ENCODE peak calls at places on chromosome 6, in nine cellular contexts. S is upper lobe of right lung; Y is stimulated activated CD4-positive, alpha-beta T cell treated with anti-CD3 and anti-CD28 coated beads, Interleukin-15, amount 100 ng/mL, for 24 hours; Z is HTR-8/SVneo; X is LoVo; T is AG08396; O is nucleus accumbens; F is effector memory CD8-positive, alpha-beta T cell; R is activated CD4-positive, alpha-beta T cell treated with anti-CD3 and anti-CD28 coated beads, Interleukin-2, amount 10 ng/mL, durations not matched to agents 7 days and 5 days. W is an unnamed sample.

GRCh38 chr6:64049736-64050135 is 414.1 kb downstream of the PHF3 start:
- DNase-seq in Z (no peak), T (no peak), R (no peak), Y (no peak), S (no peak), X (no peak), O (peak), F (no peak), W (peak)

GRCh38 chr6:28839443-28840120 is 84.2 kb downstream of the TRIM27 start:
- DNase-seq in O (no peak), Z (no peak), F (no peak), R (no peak), Y (no peak), T (no peak), X (no peak), S (no peak), W (no peak)

GRCh38 chr6:129863664-129864063 is 2.5 kb upstream of the TMEM244 start:
- DNase-seq in Z (peak), R (no peak), X (no peak), F (no peak), O (no peak), Y (no peak), T (peak), S (no peak), W (no peak)

GRCh38 chr6:33752139-33753015 is 5.7 kb upstream of the IP6K3 start:
- DNase-seq in S (no peak), O (no peak), X (peak), Y (no peak), R (no peak), F (no peak), Z (peak), T (no peak), W (no peak)

GRCh38 chr6:14732845-14733757 is 512.8 kb upstream of the JARID2 start:
- DNase-seq in X (peak), Y (peak), S (no peak), R (peak), T (peak), Z (peak), F (no peak), O (peak), W (peak)

GRCh38 chr6:131924881-131925474 is 26.2 kb downstream of the CCN2 start:
- DNase-seq in T (no peak), S (no peak), F (no peak), R (no peak), O (no peak), Y (no peak), X (peak), Z (peak), W (no peak)

GRCh38 chr6:161446934-161447333 is 173.1 kb upstream of the AGPAT4 start:
- DNase-seq in X (no peak), Z (no peak), O (no peak), S (no peak), T (no peak), R (no peak), F (no peak), Y (no peak), W (no peak)

GRCh38 chr6:1598433-1598832 is 11.3 kb upstream of the FOXC1 start:
- DNase-seq in Y (no peak), R (no peak), O (no peak), S (no peak), X (no peak), T (no peak), F (no peak), Z (no peak), W (no peak)

GRCh38 chr6:30130887-30131862 is 4.8 kb upstream of the TRIM40 start:
- DNase-seq in X (peak), F (peak), Y (peak), T (peak), S (peak), O (peak), Z (peak), R (peak), W (peak)

GRCh38 chr6:352474-352873 is 39.1 kb upstream of the IRF4 start:
- DNase-seq in F (no peak), Y (no peak), X (no peak), R (no peak), Z (no peak), T (no peak), S (peak), O (no peak), W (no peak)

GRCh38 chr6:76876922-76877553 is 586.3 kb downstream of the HTR1B start:
- DNase-seq in Z (no peak), O (no peak), F (no peak), R (no peak), X (peak), S (no peak), Y (peak), T (no peak), W (no peak)

GRCh38 chr6:39416728-39417127 is 94.2 kb upstream of the KCNK16 start:
- DNase-seq in O (no peak), R (no peak), S (no peak), F (no peak), T (peak), Y (no peak), Z (peak), X (no peak), W (no peak)

GRCh38 chr6:7886132-7886531 is 24.5 kb downstream of the TXNDC5 start:
- DNase-seq in O (no peak), F (no peak), X (no peak), Y (no peak), Z (no peak), S (no peak), T (no peak), R (no peak), W (no peak)

GRCh38 chr6:157755032-157755751 is 67.9 kb upstream of the SNX9 start:
- DNase-seq in O (no peak), X (no peak), S (no peak), R (no peak), F (no peak), Z (no peak), Y (no peak), T (no peak), W (no peak)

GRCh38 chr6:41405941-41406340 is 70.5 kb downstream of the NCR2 start:
- DNase-seq in F (no peak), S (no peak), R (no peak), Z (no peak), X (no peak), T (no peak), Y (no peak), O (no peak), W (no peak)

GRCh38 chr6:112839525-112839961 is 492.4 kb downstream of the RFPL4B start:
- DNase-seq in T (peak), O (no peak), X (no peak), F (no peak), S (no peak), R (no peak), Z (peak), Y (no peak), W (no peak)

GRCh38 chr6:33207569-33208088 is 671 bp upstream of the RING1 start:
- DNase-seq in X (peak), Z (no peak), Y (peak), O (no peak), F (no peak), T (peak), S (peak), R (no peak), W (peak)

GRCh38 chr6:89071036-89071435 is 9.5 kb upstream of the PNRC1 start:
- DNase-seq in T (no peak), X (no peak), F (no peak), R (no peak), O (no peak), S (no peak), Y (no peak), Z (no peak), W (no peak)

GRCh38 chr6:43575105-43575771 is 600 bp downstream of the XPO5 start:
- DNase-seq in X (peak), F (no peak), Y (no peak), R (peak), O (peak), S (peak), T (peak), Z (peak), W (peak)

GRCh38 chr6:128648022-128648598 is 127.7 kb upstream of the PTPRK start:
- DNase-seq in S (no peak), Z (no peak), T (no peak), R (no peak), F (no peak), X (no peak), O (no peak), Y (no peak), W (no peak)

GRCh38 chr6:52759085-52759484 is 4.2 kb downstream of the GSTA2 start:
- DNase-seq in O (no peak), S (no peak), Y (no peak), X (no peak), F (no peak), Z (no peak), R (no peak), T (no peak), W (no peak)

GRCh38 chr6:23394699-23395098 is 731.3 kb upstream of the NRSN1 start:
- DNase-seq in Z (no peak), T (no peak), F (no peak), Y (no peak), S (no peak), X (no peak), O (no peak), R (no peak), W (no peak)

GRCh38 chr6:125974214-125974866 is 12.0 kb upstream of the TRMT11 start:
- DNase-seq in Z (no peak), R (no peak), T (peak), F (no peak), S (no peak), Y (no peak), X (peak), O (no peak), W (no peak)

GRCh38 chr6:41723178-41723935 is 12.1 kb downstream of the TFEB start:
- DNase-seq in R (no peak), S (peak), Y (no peak), Z (peak), O (peak), F (no peak), X (no peak), T (peak), W (peak)

GRCh38 chr6:92967352-92967751 is 452.0 kb downstream of the EPHA7 start:
- DNase-seq in S (no peak), T (no peak), F (no peak), Z (no peak), X (no peak), R (no peak), O (no peak), Y (no peak), W (no peak)

GRCh38 chr6:3663081-3663480 is 88.4 kb downstream of the PXDC1 start:
- DNase-seq in F (no peak), Y (no peak), S (no peak), R (no peak), O (no peak), X (no peak), T (no peak), Z (no peak), W (no peak)

GRCh38 chr6:39217177-39217864 is 12.0 kb downstream of the KCNK5 start:
- DNase-seq in Y (no peak), T (no peak), R (no peak), O (no peak), X (peak), S (no peak), F (no peak), Z (no peak), W (no peak)

GRCh38 chr6:139909992-139910391 is 535.5 kb upstream of the CITED2 start:
- DNase-seq in Y (no peak), S (no peak), Z (no peak), O (no peak), F (no peak), R (no peak), T (no peak), X (no peak), W (no peak)

GRCh38 chr6:80976336-80976735 is 776.1 kb downstream of the TENT5A start:
- DNase-seq in R (no peak), X (no peak), S (no peak), Y (no peak), Z (no peak), F (no peak), O (no peak), T (no peak), W (no peak)

GRCh38 chr6:53154794-53155193 is 6.2 kb upstream of the GCM1 start:
- DNase-seq in F (no peak), Z (no peak), R (no peak), T (no peak), O (no peak), S (no peak), X (no peak), Y (no peak), W (no peak)

GRCh38 chr6:41560440-41561192 is 14.4 kb downstream of the FOXP4 start:
- DNase-seq in R (peak), Z (no peak), X (no peak), Y (peak), O (no peak), T (no peak), S (no peak), F (peak), W (no peak)

GRCh38 chr6:83378621-83379388 is 52.0 kb downstream of the ME1 start:
- DNase-seq in S (no peak), R (no peak), Z (no peak), X (no peak), F (no peak), Y (no peak), O (no peak), T (no peak), W (no peak)

GRCh38 chr6:129507846-129508245 is 202.1 kb downstream of the ARHGAP18 start:
- DNase-seq in T (no peak), R (no peak), Z (no peak), X (no peak), O (no peak), F (no peak), Y (no peak), S (no peak), W (no peak)

GRCh38 chr6:33963351-33963750 is 159.5 kb upstream of the MLN start:
- DNase-seq in S (peak), T (no peak), F (no peak), Z (no peak), X (no peak), R (no peak), Y (no peak), O (no peak), W (no peak)

GRCh38 chr6:25456249-25456648 is 177.1 kb downstream of the CARMIL1 start:
- DNase-seq in Y (no peak), O (no peak), Z (no peak), S (no peak), T (no peak), X (no peak), F (no peak), R (no peak), W (no peak)

GRCh38 chr6:6697620-6698019 is 109.1 kb downstream of the LY86 start:
- DNase-seq in Z (no peak), R (no peak), S (no peak), O (no peak), T (no peak), Y (no peak), X (no peak), F (no peak), W (no peak)

GRCh38 chr6:125074120-125074519 is 79.5 kb upstream of the TPD52L1 start:
- DNase-seq in R (no peak), S (no peak), F (no peak), T (no peak), O (no peak), Y (no peak), Z (no peak), X (no peak), W (no peak)